ENCODE peak calls at places on chromosome 22, in five cellular contexts. One of them, this sample, is unnamed.
A peak's percentile ranks its signal among the peaks of the same experiment; 100 is the strongest.

GRCh38 chr22:43919106-43919965 is 4.3 kb upstream of the PNPLA3 start:
- DNase-seq in A172: peak; percentile 31
- DNase-seq in activated naive CD8-positive, alpha-beta T cell treated with anti-CD3 and anti-CD28 coated beads, Interleukin-2, amount 50 U/mL, for 24 hours: no peak
- DNase-seq in ureter: no peak
- DNase-seq in naive B cell: no peak
- DNase-seq in this sample: no peak

GRCh38 chr22:42717197-42717967 is 3.3 kb downstream of the A4GALT start:
- DNase-seq in naive B cell: no peak
- DNase-seq in activated naive CD8-positive, alpha-beta T cell treated with anti-CD3 and anti-CD28 coated beads, Interleukin-2, amount 50 U/mL, for 24 hours: no peak
- DNase-seq in ureter: no peak
- DNase-seq in A172: peak; percentile 13
- DNase-seq in this sample: no peak

GRCh38 chr22:35986085-35986484 is 42.5 kb downstream of the RBFOX2 start:
- DNase-seq in activated naive CD8-positive, alpha-beta T cell treated with anti-CD3 and anti-CD28 coated beads, Interleukin-2, amount 50 U/mL, for 24 hours: no peak
- DNase-seq in naive B cell: no peak
- DNase-seq in A172: no peak
- DNase-seq in ureter: no peak
- DNase-seq in this sample: no peak

GRCh38 chr22:23180301-23180892 is at the start of gene BCR:
- DNase-seq in naive B cell: peak; percentile 66
- DNase-seq in A172: no peak
- DNase-seq in ureter: no peak
- DNase-seq in activated naive CD8-positive, alpha-beta T cell treated with anti-CD3 and anti-CD28 coated beads, Interleukin-2, amount 50 U/mL, for 24 hours: peak; percentile 68
- DNase-seq in this sample: no peak

GRCh38 chr22:19404676-19405075 is 26.9 kb downstream of the HIRA start:
- DNase-seq in ureter: no peak
- DNase-seq in A172: no peak
- DNase-seq in activated naive CD8-positive, alpha-beta T cell treated with anti-CD3 and anti-CD28 coated beads, Interleukin-2, amount 50 U/mL, for 24 hours: no peak
- DNase-seq in naive B cell: no peak
- DNase-seq in this sample: no peak

GRCh38 chr22:38246046-38246658 is 26.7 kb downstream of the TMEM184B start:
- DNase-seq in naive B cell: no peak
- DNase-seq in ureter: no peak
- DNase-seq in activated naive CD8-positive, alpha-beta T cell treated with anti-CD3 and anti-CD28 coated beads, Interleukin-2, amount 50 U/mL, for 24 hours: no peak
- DNase-seq in A172: no peak
- DNase-seq in this sample: no peak

GRCh38 chr22:45207981-45208664 is 32.6 kb downstream of the KIAA0930 start:
- DNase-seq in naive B cell: no peak
- DNase-seq in A172: peak; percentile 9
- DNase-seq in activated naive CD8-positive, alpha-beta T cell treated with anti-CD3 and anti-CD28 coated beads, Interleukin-2, amount 50 U/mL, for 24 hours: no peak
- DNase-seq in ureter: no peak
- DNase-seq in this sample: no peak

GRCh38 chr22:29143848-29144785 is 61.6 kb upstream of the EMID1 start:
- DNase-seq in ureter: no peak
- DNase-seq in naive B cell: no peak
- DNase-seq in A172: no peak
- DNase-seq in activated naive CD8-positive, alpha-beta T cell treated with anti-CD3 and anti-CD28 coated beads, Interleukin-2, amount 50 U/mL, for 24 hours: no peak
- DNase-seq in this sample: no peak

GRCh38 chr22:41987276-41987675 is 11.3 kb upstream of the WBP2NL start:
- DNase-seq in naive B cell: no peak
- DNase-seq in activated naive CD8-positive, alpha-beta T cell treated with anti-CD3 and anti-CD28 coated beads, Interleukin-2, amount 50 U/mL, for 24 hours: no peak
- DNase-seq in A172: no peak
- DNase-seq in ureter: no peak
- DNase-seq in this sample: no peak

GRCh38 chr22:22815397-22816170 is 72.0 kb upstream of the IGLL5 start:
- DNase-seq in activated naive CD8-positive, alpha-beta T cell treated with anti-CD3 and anti-CD28 coated beads, Interleukin-2, amount 50 U/mL, for 24 hours: no peak
- DNase-seq in A172: no peak
- DNase-seq in naive B cell: no peak
- DNase-seq in ureter: no peak
- DNase-seq in this sample: no peak

GRCh38 chr22:26734339-26735018 is 77.1 kb downstream of the MIAT start:
- DNase-seq in naive B cell: no peak
- DNase-seq in ureter: no peak
- DNase-seq in A172: no peak
- DNase-seq in activated naive CD8-positive, alpha-beta T cell treated with anti-CD3 and anti-CD28 coated beads, Interleukin-2, amount 50 U/mL, for 24 hours: no peak
- DNase-seq in this sample: no peak

GRCh38 chr22:20624161-20624616 is 116.8 kb downstream of the MED15 start:
- DNase-seq in naive B cell: no peak
- DNase-seq in ureter: no peak
- DNase-seq in activated naive CD8-positive, alpha-beta T cell treated with anti-CD3 and anti-CD28 coated beads, Interleukin-2, amount 50 U/mL, for 24 hours: peak; percentile 56
- DNase-seq in A172: no peak
- DNase-seq in this sample: no peak

GRCh38 chr22:36339171-36340065 is 48.3 kb downstream of the MYH9 start:
- DNase-seq in A172: no peak
- DNase-seq in ureter: no peak
- DNase-seq in naive B cell: no peak
- DNase-seq in activated naive CD8-positive, alpha-beta T cell treated with anti-CD3 and anti-CD28 coated beads, Interleukin-2, amount 50 U/mL, for 24 hours: peak; percentile 54
- DNase-seq in this sample: no peak

GRCh38 chr22:49267996-49268395 is 559.7 kb downstream of the BRD1 start:
- DNase-seq in ureter: no peak
- DNase-seq in A172: no peak
- DNase-seq in activated naive CD8-positive, alpha-beta T cell treated with anti-CD3 and anti-CD28 coated beads, Interleukin-2, amount 50 U/mL, for 24 hours: no peak
- DNase-seq in naive B cell: no peak
- DNase-seq in this sample: peak; percentile 45

GRCh38 chr22:21951931-21952465 is 650 bp downstream of the PPM1F start:
- DNase-seq in activated naive CD8-positive, alpha-beta T cell treated with anti-CD3 and anti-CD28 coated beads, Interleukin-2, amount 50 U/mL, for 24 hours: peak; percentile 37
- DNase-seq in A172: no peak
- DNase-seq in naive B cell: peak; percentile 20
- DNase-seq in ureter: no peak
- DNase-seq in this sample: no peak

GRCh38 chr22:46748948-46749681 is 11.1 kb upstream of the CERK start:
- DNase-seq in activated naive CD8-positive, alpha-beta T cell treated with anti-CD3 and anti-CD28 coated beads, Interleukin-2, amount 50 U/mL, for 24 hours: peak; percentile 54
- DNase-seq in naive B cell: no peak
- DNase-seq in ureter: no peak
- DNase-seq in A172: no peak
- DNase-seq in this sample: no peak

GRCh38 chr22:20575724-20576444 is 68.5 kb downstream of the MED15 start:
- DNase-seq in A172: no peak
- DNase-seq in naive B cell: no peak
- DNase-seq in ureter: no peak
- DNase-seq in activated naive CD8-positive, alpha-beta T cell treated with anti-CD3 and anti-CD28 coated beads, Interleukin-2, amount 50 U/mL, for 24 hours: no peak
- DNase-seq in this sample: no peak

GRCh38 chr22:26612652-26613051 is 5.2 kb downstream of the CRYBB1 start:
- DNase-seq in ureter: no peak
- DNase-seq in naive B cell: no peak
- DNase-seq in A172: no peak
- DNase-seq in activated naive CD8-positive, alpha-beta T cell treated with anti-CD3 and anti-CD28 coated beads, Interleukin-2, amount 50 U/mL, for 24 hours: no peak
- DNase-seq in this sample: no peak

GRCh38 chr22:18947905-18948304 is 11.8 kb upstream of the PRODH start:
- DNase-seq in ureter: peak; percentile 33
- DNase-seq in activated naive CD8-positive, alpha-beta T cell treated with anti-CD3 and anti-CD28 coated beads, Interleukin-2, amount 50 U/mL, for 24 hours: no peak
- DNase-seq in A172: no peak
- DNase-seq in naive B cell: no peak
- DNase-seq in this sample: no peak

GRCh38 chr22:35519306-35520000 is 21.2 kb upstream of the RASD2 start:
- DNase-seq in A172: no peak
- DNase-seq in ureter: no peak
- DNase-seq in activated naive CD8-positive, alpha-beta T cell treated with anti-CD3 and anti-CD28 coated beads, Interleukin-2, amount 50 U/mL, for 24 hours: no peak
- DNase-seq in naive B cell: no peak
- DNase-seq in this sample: no peak

GRCh38 chr22:46027219-46028068 is 50.5 kb upstream of the WNT7B start:
- DNase-seq in activated naive CD8-positive, alpha-beta T cell treated with anti-CD3 and anti-CD28 coated beads, Interleukin-2, amount 50 U/mL, for 24 hours: no peak
- DNase-seq in naive B cell: no peak
- DNase-seq in ureter: no peak
- DNase-seq in A172: no peak
- DNase-seq in this sample: peak; percentile 79

GRCh38 chr22:21051145-21051835 is 5.5 kb downstream of the LRRC74B start:
- DNase-seq in ureter: no peak
- DNase-seq in activated naive CD8-positive, alpha-beta T cell treated with anti-CD3 and anti-CD28 coated beads, Interleukin-2, amount 50 U/mL, for 24 hours: no peak
- DNase-seq in A172: no peak
- DNase-seq in naive B cell: no peak
- DNase-seq in this sample: no peak

GRCh38 chr22:33842006-33842354 is 78.3 kb downstream of the LARGE1 start:
- DNase-seq in activated naive CD8-positive, alpha-beta T cell treated with anti-CD3 and anti-CD28 coated beads, Interleukin-2, amount 50 U/mL, for 24 hours: no peak
- DNase-seq in A172: no peak
- DNase-seq in naive B cell: no peak
- DNase-seq in ureter: no peak
- DNase-seq in this sample: no peak

GRCh38 chr22:23844739-23845202 is 6.0 kb upstream of the DERL3 start:
- DNase-seq in activated naive CD8-positive, alpha-beta T cell treated with anti-CD3 and anti-CD28 coated beads, Interleukin-2, amount 50 U/mL, for 24 hours: no peak
- DNase-seq in naive B cell: no peak
- DNase-seq in ureter: no peak
- DNase-seq in A172: no peak
- DNase-seq in this sample: no peak

GRCh38 chr22:50257451-50258360 is 3.8 kb downstream of the MAPK12 start:
- DNase-seq in naive B cell: no peak
- DNase-seq in ureter: no peak
- DNase-seq in A172: no peak
- DNase-seq in activated naive CD8-positive, alpha-beta T cell treated with anti-CD3 and anti-CD28 coated beads, Interleukin-2, amount 50 U/mL, for 24 hours: no peak
- DNase-seq in this sample: no peak

GRCh38 chr22:27719535-27720227 is 81.9 kb downstream of the MN1 start:
- DNase-seq in activated naive CD8-positive, alpha-beta T cell treated with anti-CD3 and anti-CD28 coated beads, Interleukin-2, amount 50 U/mL, for 24 hours: no peak
- DNase-seq in ureter: peak; percentile 52
- DNase-seq in A172: peak; percentile 48
- DNase-seq in naive B cell: no peak
- DNase-seq in this sample: no peak

GRCh38 chr22:47218671-47219070 is 456.2 kb downstream of the TBC1D22A start:
- DNase-seq in A172: no peak
- DNase-seq in activated naive CD8-positive, alpha-beta T cell treated with anti-CD3 and anti-CD28 coated beads, Interleukin-2, amount 50 U/mL, for 24 hours: no peak
- DNase-seq in ureter: no peak
- DNase-seq in naive B cell: no peak
- DNase-seq in this sample: peak; percentile 57

This sample was measured in coronary artery.